ENCODE peak calls at places on chromosomes 1 and 21, in six cellular contexts. W is stomach, X is AG04450, F is fibroblast of lung, E is lung, I is ascending aorta. Z is an unnamed sample.

GRCh38 chr1:174872615-174873058 is 127.1 kb upstream of the CACYBP start:
- DNase-seq in W (no peak), E (no peak), I (no peak), X (no peak), F (no peak), Z (peak)

GRCh38 chr1:170739803-170740202 is 75.9 kb downstream of the PRRX1 start:
- DNase-seq in X (no peak), E (no peak), W (no peak), F (no peak), I (no peak), Z (no peak)

GRCh38 chr1:182615468-182616129 is 11.4 kb upstream of the RGS16 start:
- DNase-seq in W (no peak), E (no peak), X (no peak), F (peak), I (peak), Z (peak)

GRCh38 chr1:150563340-150564038 is 14.3 kb downstream of the ADAMTSL4 start:
- DNase-seq in X (no peak), F (no peak), W (peak), E (peak), I (no peak), Z (peak)

GRCh38 chr1:157142245-157142644 is 4.0 kb upstream of the ETV3 start:
- DNase-seq in X (no peak), F (no peak), E (no peak), W (no peak), I (no peak), Z (no peak)

GRCh38 chr1:1374068-1374860 is 743 bp downstream of the AURKAIP1 start:
- DNase-seq in F (no peak), I (peak), E (no peak), X (no peak), W (no peak), Z (peak)

GRCh38 chr1:243946946-243947345 is 96.9 kb upstream of the AKT3 start:
- DNase-seq in F (peak), E (no peak), W (no peak), X (no peak), I (no peak), Z (peak)

GRCh38 chr1:23385119-23385621 is 15.5 kb upstream of the ZNF436 start:
- DNase-seq in E (no peak), F (no peak), I (no peak), X (no peak), W (no peak), Z (peak)

GRCh38 chr1:116514708-116515525 is 55.9 kb downstream of the CD58 start:
- DNase-seq in X (no peak), W (no peak), I (no peak), F (no peak), E (peak), Z (no peak)

GRCh38 chr21:39452207-39452964 is 616 bp downstream of the SH3BGR start:
- DNase-seq in W (no peak), X (no peak), F (peak), E (no peak), I (no peak), Z (peak)
- H3K27ac ChIP-seq in W (no peak), X (no peak), F (no peak), E (peak), I (peak), Z (peak)

GRCh38 chr1:25913166-25913565 is 6.9 kb upstream of the STMN1 start:
- DNase-seq in X (no peak), W (no peak), I (no peak), E (no peak), F (no peak), Z (no peak)
- H3K27ac ChIP-seq in X (no peak), W (no peak), I (no peak), E (no peak), F (no peak), Z (no peak)

DNA sequence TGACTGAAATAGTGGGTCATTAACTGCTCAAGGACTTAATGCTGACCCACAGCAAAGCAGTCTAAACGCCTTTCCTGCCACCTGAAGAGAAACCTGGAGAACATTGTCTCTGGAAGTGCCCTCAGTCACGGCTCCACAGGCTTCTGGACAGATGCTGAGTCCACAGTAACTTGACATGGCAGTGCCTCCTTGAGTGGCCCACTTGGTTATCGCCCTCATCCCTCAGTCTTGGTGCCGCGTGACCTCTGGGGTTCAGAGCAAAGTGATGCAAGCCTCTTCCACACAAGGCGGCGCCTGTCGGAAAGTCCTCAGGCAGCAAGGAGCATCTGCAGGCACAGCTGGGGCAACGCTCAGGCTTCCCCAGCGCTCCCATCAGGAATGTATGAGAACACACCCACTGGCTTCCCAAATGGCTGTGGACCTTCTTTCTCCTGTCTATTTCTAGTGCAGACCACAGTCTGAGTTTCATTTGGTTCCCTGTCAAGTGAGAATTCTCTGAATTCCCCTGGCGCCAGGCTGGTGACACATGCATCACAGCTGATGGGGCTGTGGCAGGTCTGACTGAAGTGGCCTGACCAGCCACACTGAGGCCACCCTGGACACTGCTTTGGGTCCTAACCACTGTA is 13.0 kb upstream of the ANGPTL7 start:
- DNase-seq in W (no peak), E (no peak), I (no peak), X (no peak), F (no peak), Z (peak)
- H3K27ac ChIP-seq in W (no peak), E (no peak), I (peak), X (peak), F (no peak), Z (no peak)

GRCh38 chr21:41045534-41046268 is 122.3 kb upstream of the BACE2 start:
- DNase-seq in E (no peak), X (no peak), W (peak), F (no peak), I (no peak), Z (no peak)
- H3K27ac ChIP-seq in E (no peak), X (no peak), W (no peak), F (no peak), I (no peak), Z (no peak)

GRCh38 chr1:118987431-118988185 is 535 bp downstream of the TBX15 start:
- DNase-seq in I (no peak), X (no peak), F (no peak), W (no peak), E (no peak), Z (peak)
- H3K27ac ChIP-seq in I (no peak), X (no peak), F (no peak), W (no peak), E (no peak), Z (peak)

GRCh38 chr1:74388855-74389254 is 123.6 kb downstream of the LRRC53 start:
- DNase-seq in X (no peak), F (no peak), E (no peak), I (no peak), W (no peak), Z (no peak)
- H3K27ac ChIP-seq in X (no peak), F (no peak), E (peak), I (no peak), W (no peak), Z (no peak)